ENCODE peak calls at places on chromosomes 7 and 10, in four cellular contexts. One of them, this sample, is unnamed.

GRCh38 chr10:63720072-63720537 is 198.9 kb downstream of the REEP3 start:
- DNase-seq in GM12878: peak; percentile 25
- DNase-seq in K562: peak; percentile 46
- DNase-seq in HepG2: peak; percentile 48
- DNase-seq in this sample: peak; percentile 38

GRCh38 chr10:36375107-36375506 is 733.0 kb upstream of the FZD8 start:
- DNase-seq in HepG2: no peak
- DNase-seq in GM12878: no peak
- DNase-seq in K562: no peak
- DNase-seq in this sample: no peak

GRCh38 chr7:87475359-87476178 is at the start of gene ABCB4:
- DNase-seq in HepG2: no peak
- DNase-seq in K562: no peak
- DNase-seq in GM12878: no peak
- DNase-seq in this sample: peak; percentile 35

GRCh38 chr7:12315049-12315448 is 88.6 kb downstream of the VWDE start:
- DNase-seq in HepG2: no peak
- DNase-seq in K562: no peak
- DNase-seq in GM12878: no peak
- DNase-seq in this sample: no peak

GRCh38 chr10:61902448-61903183 is 1.1 kb downstream of the ARID5B start:
- DNase-seq in GM12878: no peak
- DNase-seq in HepG2: peak; percentile 70
- DNase-seq in K562: peak; percentile 62
- DNase-seq in this sample: no peak

GRCh38 chr7:149126662-149127321 is 668 bp upstream of the ZNF425 start:
- DNase-seq in HepG2: no peak
- DNase-seq in K562: peak; percentile 84
- DNase-seq in GM12878: no peak
- DNase-seq in this sample: peak; percentile 70

GRCh38 chr7:121300685-121301084 is 28.1 kb upstream of the WNT16 start:
- DNase-seq in K562: no peak
- DNase-seq in GM12878: no peak
- DNase-seq in HepG2: no peak
- DNase-seq in this sample: no peak

GRCh38 chr10:109898666-109899577 is 24.4 kb downstream of the XPNPEP1 start:
- DNase-seq in K562: peak; percentile 42
- DNase-seq in GM12878: no peak
- DNase-seq in HepG2: no peak
- DNase-seq in this sample: no peak

GRCh38 chr10:3409928-3410327 is 237.3 kb upstream of the PITRM1 start:
- DNase-seq in HepG2: no peak
- DNase-seq in GM12878: no peak
- DNase-seq in K562: no peak
- DNase-seq in this sample: no peak

GRCh38 chr7:66871076-66871475 is 49.9 kb upstream of the TMEM248 start:
- DNase-seq in K562: no peak
- DNase-seq in GM12878: no peak
- DNase-seq in HepG2: no peak
- DNase-seq in this sample: no peak

GRCh38 chr10:93926613-93927012 is 32.8 kb downstream of the SLC35G1 start:
- DNase-seq in GM12878: no peak
- DNase-seq in HepG2: no peak
- DNase-seq in K562: no peak
- DNase-seq in this sample: no peak

GRCh38 chr7:50463035-50463434 is 12.9 kb upstream of the FIGNL1 start:
- DNase-seq in K562: no peak
- DNase-seq in GM12878: no peak
- DNase-seq in HepG2: no peak
- DNase-seq in this sample: no peak

GRCh38 chr10:119165171-119166110 is at the start of gene SFXN4:
- DNase-seq in GM12878: peak; percentile 31
- DNase-seq in HepG2: peak; percentile 63
- DNase-seq in K562: peak; percentile 78
- DNase-seq in this sample: peak; percentile 90

GRCh38 chr7:113083834-113084498 is 2.7 kb downstream of the GPR85 start:
- DNase-seq in GM12878: no peak
- DNase-seq in HepG2: no peak
- DNase-seq in K562: no peak
- DNase-seq in this sample: no peak

GRCh38 chr7:85237721-85238120 is 50.9 kb upstream of the SEMA3D start:
- DNase-seq in K562: no peak
- DNase-seq in HepG2: no peak
- DNase-seq in GM12878: no peak
- DNase-seq in this sample: no peak

GRCh38 chr10:130022501-130023299 is 58.6 kb upstream of the EBF3 start:
- DNase-seq in K562: no peak
- DNase-seq in HepG2: no peak
- DNase-seq in GM12878: no peak
- DNase-seq in this sample: no peak

GRCh38 chr10:37762287-37762686 is 95.1 kb downstream of the ZNF248 start:
- DNase-seq in GM12878: no peak
- DNase-seq in HepG2: peak; percentile 13
- DNase-seq in K562: no peak
- DNase-seq in this sample: no peak
- TF ChIP-seq TARDBP in GM12878: no peak
- TF ChIP-seq TARDBP in HepG2: no peak
- TF ChIP-seq TARDBP in K562: no peak
- TF ChIP-seq TARDBP in this sample: no peak

GRCh38 chr7:92582948-92583347 is 7.2 kb downstream of the FAM133B start:
- DNase-seq in HepG2: no peak
- DNase-seq in K562: no peak
- DNase-seq in GM12878: no peak
- DNase-seq in this sample: no peak

GRCh38 chr7:92589056-92589455 is 1.1 kb downstream of the FAM133B start:
- DNase-seq in K562: no peak
- DNase-seq in GM12878: no peak
- DNase-seq in HepG2: no peak
- DNase-seq in this sample: no peak

GRCh38 chr7:92588561-92588960 is 1.6 kb downstream of the FAM133B start:
- DNase-seq in GM12878: no peak
- DNase-seq in HepG2: no peak
- DNase-seq in K562: no peak
- DNase-seq in this sample: no peak

GRCh38 chr7:92586403-92586802 is 3.8 kb downstream of the FAM133B start:
- DNase-seq in HepG2: peak; percentile 49
- DNase-seq in K562: no peak
- DNase-seq in GM12878: no peak
- DNase-seq in this sample: no peak

DNA sequence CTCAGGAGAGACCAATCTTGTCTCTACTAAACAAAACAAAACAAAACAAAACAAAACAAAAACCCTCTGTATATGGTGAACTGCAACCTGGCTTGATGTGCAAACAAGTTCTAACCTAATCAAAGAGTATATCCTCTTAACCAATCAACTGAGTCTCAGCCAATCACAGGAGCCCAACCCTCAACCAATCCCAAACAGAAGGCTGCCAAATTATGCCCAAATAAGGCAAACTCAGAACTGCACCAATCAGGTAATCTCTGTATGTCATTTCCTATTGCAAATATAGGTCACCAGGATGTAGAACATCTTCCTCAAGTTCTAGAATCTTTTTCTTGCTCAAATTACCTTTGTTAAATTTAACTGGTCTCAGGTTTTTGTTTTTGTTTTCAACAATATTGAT is 5.2 kb downstream of the FAM133B start:
- DNase-seq in HepG2: peak; percentile 42
- DNase-seq in K562: peak; percentile 41
- DNase-seq in GM12878: no peak
- DNase-seq in this sample: no peak
- TF ChIP-seq FOXM1 in HepG2: no peak
- TF ChIP-seq FOXM1 in K562: peak; percentile 27
- TF ChIP-seq FOXM1 in GM12878: no peak
- TF ChIP-seq FOXM1 in this sample: no peak

DNA sequence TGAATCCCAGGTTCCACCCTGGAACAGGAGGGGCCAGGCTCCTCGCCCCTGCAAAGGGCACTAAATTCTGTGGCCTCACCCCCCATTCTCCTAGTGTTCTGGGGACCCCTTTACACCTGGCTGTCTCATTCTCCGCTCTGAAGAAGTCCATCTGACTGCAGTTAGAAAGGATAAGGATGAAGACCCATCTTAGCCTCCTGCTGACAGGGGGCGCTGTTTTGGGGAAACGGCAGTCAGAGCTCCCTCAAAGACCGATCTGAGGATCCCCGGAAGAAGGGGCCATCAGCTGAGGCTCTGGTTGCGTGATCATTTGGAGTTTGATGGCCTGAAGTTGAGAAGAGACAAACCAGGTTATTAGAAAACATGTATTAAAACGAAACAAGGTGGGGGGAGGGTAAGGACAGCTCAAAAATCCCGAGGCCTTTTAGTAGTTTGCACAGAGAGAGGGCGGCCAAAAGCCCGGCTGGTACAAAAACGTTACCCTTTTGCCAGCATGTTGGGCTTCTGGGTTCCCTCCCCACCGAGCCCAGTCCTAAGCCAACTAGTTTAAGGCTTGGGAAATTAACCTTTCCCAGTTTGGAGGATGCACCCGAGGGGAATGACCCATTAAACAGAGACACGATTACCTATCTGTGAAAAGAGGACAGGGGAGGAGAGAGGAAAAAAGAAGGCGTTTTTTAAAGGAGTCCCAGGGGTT is 102.8 kb downstream of the CHN2 start:
- DNase-seq in HepG2: no peak
- DNase-seq in K562: peak; percentile 30
- DNase-seq in GM12878: no peak
- DNase-seq in this sample: no peak
- TF ChIP-seq SP1 in HepG2: no peak
- TF ChIP-seq SP1 in K562: no peak
- TF ChIP-seq SP1 in GM12878: no peak
- TF ChIP-seq SP1 in this sample: no peak

GRCh38 chr10:70440296-70441160 is 953 bp downstream of the NODAL start:
- DNase-seq in K562: no peak
- DNase-seq in HepG2: no peak
- DNase-seq in GM12878: no peak
- DNase-seq in this sample: no peak
- TF ChIP-seq TARDBP in K562: no peak
- TF ChIP-seq TARDBP in HepG2: no peak
- TF ChIP-seq TARDBP in GM12878: no peak
- TF ChIP-seq TARDBP in this sample: no peak

DNA sequence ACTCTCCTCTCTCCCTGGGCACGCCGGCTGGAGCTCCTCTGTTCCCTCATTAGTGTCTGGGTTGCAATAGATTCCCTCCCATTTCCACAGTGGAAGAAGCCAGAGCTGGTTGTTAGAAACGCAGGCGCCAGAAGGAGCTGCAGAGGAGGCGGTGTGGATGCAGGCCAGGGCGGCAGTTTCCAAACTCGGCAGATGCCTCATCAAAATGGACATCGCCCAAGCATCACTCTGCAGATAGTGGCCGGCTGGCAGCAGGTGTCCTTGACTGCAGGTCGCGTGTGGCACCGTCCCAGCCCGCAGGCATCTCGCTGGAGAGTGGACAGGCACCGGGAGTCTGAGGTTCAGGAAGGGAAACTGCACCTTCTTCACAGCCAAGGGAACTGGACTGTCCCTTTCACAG is 201.8 kb downstream of the TCERG1L start:
- DNase-seq in K562: no peak
- DNase-seq in HepG2: no peak
- DNase-seq in GM12878: no peak
- DNase-seq in this sample: no peak
- TF ChIP-seq FOXM1 in K562: no peak
- TF ChIP-seq FOXM1 in HepG2: no peak
- TF ChIP-seq FOXM1 in GM12878: no peak
- TF ChIP-seq FOXM1 in this sample: no peak

GRCh38 chr10:34613491-34613890 is 201.6 kb downstream of the PARD3 start:
- DNase-seq in K562: no peak
- DNase-seq in GM12878: no peak
- DNase-seq in HepG2: no peak
- DNase-seq in this sample: no peak

GRCh38 chr10:34612446-34612845 is 202.7 kb downstream of the PARD3 start:
- DNase-seq in HepG2: no peak
- DNase-seq in K562: no peak
- DNase-seq in GM12878: no peak
- DNase-seq in this sample: no peak

GRCh38 chr10:34615770-34616169 is 199.3 kb downstream of the PARD3 start:
- DNase-seq in K562: no peak
- DNase-seq in HepG2: no peak
- DNase-seq in GM12878: no peak
- DNase-seq in this sample: no peak

GRCh38 chr10:34609287-34609940 is 205.7 kb downstream of the PARD3 start:
- DNase-seq in K562: no peak
- DNase-seq in GM12878: no peak
- DNase-seq in HepG2: no peak
- DNase-seq in this sample: no peak

DNA sequence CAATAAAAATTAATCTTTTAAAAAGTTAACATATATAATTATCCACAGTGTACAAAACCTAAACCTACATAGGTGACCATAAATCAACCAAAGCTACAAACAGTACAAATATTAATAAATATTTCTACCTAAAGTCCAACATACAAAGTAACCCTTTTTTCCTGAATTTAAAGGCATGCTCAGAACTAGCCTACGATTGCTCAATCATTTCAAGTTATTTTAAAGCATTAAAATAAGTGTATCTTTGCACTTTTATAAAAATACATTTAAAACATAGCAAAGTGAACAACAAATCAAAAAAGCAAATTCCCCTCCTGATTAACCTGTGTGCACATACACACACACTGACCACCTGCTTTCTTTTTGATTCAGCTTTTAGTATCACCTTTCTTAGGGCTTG is 202.2 kb downstream of the PARD3 start:
- DNase-seq in K562: no peak
- DNase-seq in GM12878: no peak
- DNase-seq in HepG2: no peak
- DNase-seq in this sample: no peak
- TF ChIP-seq SP1 in K562: no peak
- TF ChIP-seq SP1 in GM12878: no peak
- TF ChIP-seq SP1 in HepG2: no peak
- TF ChIP-seq SP1 in this sample: no peak